ENCODE peak calls at places on chromosomes 2 and 18, in five cellular contexts. Q is BJ, B is WERI-Rb-1, W is astrocyte of the cerebellum, P is kidney. U is an unnamed sample.

GRCh38 chr2:62956646-62957045 is 94.0 kb upstream of the OTX1 start:
- DNase-seq in Q (no peak), B (no peak), W (no peak), P (no peak), U (no peak)

GRCh38 chr2:115414461-115414860 is 972.0 kb downstream of the DPP10 start:
- DNase-seq in Q (no peak), B (no peak), W (no peak), P (no peak), U (no peak)

GRCh38 chr18:70046796-70047195 is 99.1 kb upstream of the CD226 start:
- DNase-seq in Q (no peak), B (no peak), W (no peak), P (no peak), U (no peak)

GRCh38 chr2:100194951-100195350 is 52.6 kb upstream of the AFF3 start:
- DNase-seq in Q (no peak), B (no peak), W (no peak), P (no peak), U (no peak)

GRCh38 chr2:35989040-35989439 is 366.5 kb upstream of the CRIM1 start:
- DNase-seq in Q (no peak), B (no peak), W (no peak), P (no peak), U (no peak)

GRCh38 chr18:69935319-69936190 is 12.1 kb downstream of the CD226 start:
- DNase-seq in Q (no peak), B (no peak), W (no peak), P (no peak), U (peak)

GRCh38 chr2:113977660-113978523 is 88.0 kb downstream of the ACTR3 start:
- DNase-seq in Q (no peak), B (peak), W (peak), P (peak), U (peak)

GRCh38 chr2:98880266-98881152 is 55.5 kb downstream of the CRACDL start:
- DNase-seq in Q (no peak), B (peak), W (no peak), P (no peak), U (no peak)

GRCh38 chr2:33602216-33602830 is 3.2 kb upstream of the FAM98A start:
- DNase-seq in Q (no peak), B (no peak), W (no peak), P (no peak), U (no peak)

GRCh38 chr2:208265371-208265806 is 666 bp upstream of the PIKFYVE start:
- DNase-seq in Q (no peak), B (no peak), W (no peak), P (peak), U (no peak)

GRCh38 chr18:59952283-59953007 is 52.6 kb downstream of the PMAIP1 start:
- DNase-seq in Q (no peak), B (no peak), W (no peak), P (no peak), U (no peak)

GRCh38 chr18:25256439-25256838 is 95.5 kb downstream of the ZNF521 start:
- DNase-seq in Q (no peak), B (no peak), W (no peak), P (no peak), U (no peak)
- TF ChIP-seq CTCF in Q (no peak), B (no peak), W (no peak), P (no peak), U (no peak)

DNA sequence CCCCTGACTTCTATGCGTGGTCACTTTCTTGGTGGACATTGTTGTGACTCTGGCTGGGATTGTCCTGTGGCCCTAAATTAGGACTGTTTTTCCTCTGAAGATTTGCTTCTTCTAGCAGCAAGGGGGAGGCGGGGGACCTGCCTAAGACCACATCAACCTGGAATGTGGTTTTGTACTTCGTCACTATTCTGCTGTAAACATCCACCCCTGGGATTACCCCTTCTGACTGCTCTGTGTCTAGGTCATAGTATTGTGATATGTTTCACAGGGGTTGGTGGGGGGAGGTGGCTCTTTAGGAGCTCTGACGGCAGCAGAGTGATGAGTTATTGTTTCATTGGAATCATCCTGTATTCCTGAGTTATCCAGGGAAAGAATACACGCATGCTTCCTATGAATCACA is 226.4 kb upstream of the MYT1L start:
- DNase-seq in Q (no peak), B (no peak), W (no peak), P (no peak), U (no peak)
- H3K4me3 ChIP-seq in Q (no peak), B (no peak), W (no peak), P (no peak), U (no peak)

GRCh38 chr2:8662239-8662879 is 19.5 kb upstream of the ID2 start:
- DNase-seq in Q (peak), B (no peak), W (no peak), P (peak), U (peak)
- TF ChIP-seq CTCF in Q (peak), B (no peak), W (no peak), P (peak), U (peak)

GRCh38 chr2:127080941-127081769 is 25.8 kb downstream of the BIN1 start:
- DNase-seq in Q (no peak), B (peak), W (no peak), P (peak), U (no peak)
- H3K4me3 ChIP-seq in Q (no peak), B (peak), W (no peak), P (no peak), U (no peak)

GRCh38 chr18:36899289-36899688 is 70.4 kb downstream of the KIAA1328 start:
- DNase-seq in Q (no peak), B (no peak), W (no peak), P (no peak), U (peak)
- TF ChIP-seq CTCF in Q (peak), B (peak), W (no peak), P (no peak), U (peak)

GRCh38 chr18:1026930-1027329 is 122.3 kb downstream of the ADCYAP1 start:
- DNase-seq in Q (no peak), B (no peak), W (no peak), P (no peak), U (no peak)
- H3K4me3 ChIP-seq in Q (no peak), B (no peak), W (no peak), P (no peak), U (no peak)

GRCh38 chr18:64405161-64405560 is 256.3 kb upstream of the LINC00305 start:
- DNase-seq in Q (no peak), B (no peak), W (no peak), P (no peak), U (peak)

GRCh38 chr18:64407606-64408005 is 258.7 kb upstream of the LINC00305 start:
- DNase-seq in Q (no peak), B (no peak), W (no peak), P (no peak), U (no peak)

GRCh38 chr18:64403784-64404498 is 255.1 kb upstream of the LINC00305 start:
- DNase-seq in Q (no peak), B (no peak), W (no peak), P (no peak), U (peak)

GRCh38 chr18:64410685-64411084 is 261.8 kb upstream of the LINC00305 start:
- DNase-seq in Q (no peak), B (no peak), W (no peak), P (no peak), U (no peak)

DNA sequence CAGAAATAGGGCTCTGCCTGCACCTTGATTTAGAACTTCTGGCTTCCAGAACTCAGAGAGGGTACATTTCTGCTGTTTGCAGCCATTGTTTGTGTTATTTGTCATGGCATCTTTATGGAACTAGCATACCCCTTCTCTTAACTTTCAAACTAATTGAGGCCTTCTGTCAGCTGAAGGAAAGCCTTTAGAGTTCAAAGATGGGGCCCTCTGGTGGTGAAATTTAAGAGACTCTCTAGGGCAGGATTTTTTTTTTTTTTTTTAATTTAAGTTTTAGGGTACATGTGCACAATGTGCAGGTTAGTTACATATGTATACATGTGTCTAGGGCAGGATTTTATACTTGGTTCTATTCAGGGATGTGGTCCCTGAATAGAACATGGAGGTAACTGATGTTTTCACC is 260.6 kb upstream of the LINC00305 start:
- DNase-seq in Q (no peak), B (no peak), W (peak), P (no peak), U (peak)
- TF ChIP-seq CTCF in Q (no peak), B (no peak), W (peak), P (peak), U (peak)

U was measured in astrocyte of the spinal cord.